ENCODE peak calls at places on chromosomes 1 and 21, in ten cellular contexts. Y is A549; L is heart left ventricle; X is CD8-positive, alpha-beta memory T cell; T is sigmoid colon; G is spleen; J is HCT116; C is K562; O is CD8-positive, alpha-beta T cell; W is WERI-Rb-1. Z is an unnamed sample.

GRCh38 chr1:178628637-178629548 is 96.2 kb upstream of the RALGPS2 start:
- DNase-seq in J (no peak), C (no peak), G (no peak), O (no peak), W (peak), L (no peak), Y (no peak), T (no peak), X (no peak), Z (no peak)

GRCh38 chr1:47582891-47583608 is 145.2 kb downstream of the FOXD2 start:
- DNase-seq in O (no peak), J (no peak), T (no peak), W (no peak), L (no peak), Y (no peak), C (no peak), X (no peak), G (peak), Z (peak)

GRCh38 chr1:157137051-157137772 is 983 bp downstream of the ETV3 start:
- DNase-seq in X (no peak), O (no peak), J (no peak), L (no peak), Y (peak), W (peak), G (no peak), C (peak), T (no peak), Z (no peak)

GRCh38 chr1:113519561-113519960 is 129.2 kb downstream of the MAGI3 start:
- DNase-seq in C (no peak), G (no peak), X (no peak), O (no peak), Y (no peak), T (no peak), J (no peak), W (no peak), L (no peak), Z (no peak)

GRCh38 chr1:23624440-23624839 is 65.1 kb upstream of the ID3 start:
- DNase-seq in O (peak), Y (no peak), G (no peak), T (no peak), J (no peak), W (no peak), C (no peak), L (no peak), X (no peak), Z (no peak)

GRCh38 chr1:84143796-84144565 is at the start of gene PRKACB:
- DNase-seq in J (no peak), X (peak), O (peak), Y (no peak), C (no peak), W (no peak), T (no peak), G (no peak), L (no peak), Z (no peak)

GRCh38 chr1:232726048-232726779 is 79.0 kb upstream of the MAP10 start:
- DNase-seq in G (no peak), C (no peak), T (no peak), L (no peak), X (no peak), W (no peak), O (no peak), Y (no peak), J (no peak), Z (peak)

GRCh38 chr1:244052728-244053312 is 1.7 kb downstream of the ZBTB18 start:
- DNase-seq in W (no peak), J (no peak), X (no peak), T (no peak), Y (no peak), C (no peak), O (no peak), G (no peak), L (no peak), Z (no peak)

GRCh38 chr1:48807599-48808260 is 31.0 kb upstream of the BEND5 start:
- DNase-seq in O (no peak), C (no peak), W (no peak), G (no peak), J (no peak), T (no peak), X (no peak), Y (no peak), L (no peak), Z (no peak)

GRCh38 chr1:110223127-110223526 is 13.0 kb downstream of the KCNC4 start:
- DNase-seq in G (no peak), X (no peak), W (no peak), O (no peak), T (no peak), L (no peak), Y (no peak), C (no peak), J (no peak), Z (no peak)

GRCh38 chr21:37848721-37849490 is 67.4 kb downstream of the KCNJ6 start:
- DNase-seq in J (no peak), X (no peak), Y (no peak), C (no peak), T (no peak), O (no peak), W (no peak), G (no peak), L (no peak), Z (no peak)

GRCh38 chr1:5575396-5576110 is 416.7 kb downstream of the NPHP4 start:
- DNase-seq in T (no peak), X (no peak), O (no peak), J (no peak), G (no peak), C (no peak), Y (no peak), W (no peak), L (no peak), Z (no peak)

GRCh38 chr1:211641942-211642341 is 33.5 kb downstream of the NEK2 start:
- DNase-seq in W (peak), J (no peak), Y (no peak), L (no peak), O (no peak), G (no peak), T (no peak), C (no peak), X (no peak), Z (no peak)

GRCh38 chr1:27858072-27858948 is 14.0 kb upstream of the THEMIS2 start:
- DNase-seq in X (peak), J (peak), O (peak), C (peak), G (peak), L (peak), W (peak), Y (peak), T (peak), Z (peak)

GRCh38 chr1:58895559-58896135 is 111.8 kb upstream of the JUN start:
- DNase-seq in O (no peak), G (peak), Y (no peak), T (no peak), X (no peak), J (no peak), L (peak), C (no peak), W (no peak), Z (no peak)

GRCh38 chr1:204672482-204673216 is 12.9 kb downstream of the LRRN2 start:
- DNase-seq in W (no peak), T (no peak), C (peak), Y (no peak), G (no peak), X (no peak), O (no peak), L (no peak), J (no peak), Z (no peak)

GRCh38 chr1:227886503-227886961 is 61.2 kb downstream of the WNT9A start:
- DNase-seq in J (no peak), L (peak), X (no peak), Y (no peak), T (peak), O (peak), W (no peak), C (no peak), G (peak), Z (no peak)

GRCh38 chr21:35942211-35943144 is 117.8 kb downstream of the SETD4 start:
- DNase-seq in W (no peak), X (no peak), G (no peak), T (no peak), Y (no peak), C (no peak), O (no peak), L (no peak), J (no peak), Z (no peak)

GRCh38 chr1:76158126-76158525 is 83.6 kb downstream of the ST6GALNAC3 start:
- DNase-seq in C (no peak), T (no peak), J (peak), O (no peak), X (no peak), W (no peak), Y (no peak), G (no peak), L (no peak), Z (no peak)

GRCh38 chr1:183164350-183164749 is 21.7 kb upstream of the LAMC2 start:
- DNase-seq in C (no peak), J (peak), X (no peak), G (no peak), W (no peak), Y (peak), O (no peak), L (no peak), T (no peak), Z (no peak)

GRCh38 chr1:22275626-22276395 is 132.9 kb upstream of the WNT4 start:
- DNase-seq in C (peak), L (no peak), T (no peak), Y (peak), W (peak), G (no peak), O (peak), X (no peak), J (peak), Z (peak)

GRCh38 chr1:56380556-56380955 is 198.8 kb downstream of the PLPP3 start:
- DNase-seq in T (no peak), O (no peak), G (no peak), L (no peak), W (no peak), Y (no peak), X (no peak), C (no peak), J (no peak), Z (no peak)

GRCh38 chr1:207804746-207805468 is 53.1 kb downstream of the CD46 start:
- DNase-seq in T (no peak), W (peak), G (no peak), J (no peak), O (no peak), X (no peak), L (no peak), C (no peak), Y (no peak), Z (no peak)

GRCh38 chr1:207803678-207804077 is 51.8 kb downstream of the CD46 start:
- DNase-seq in T (no peak), O (no peak), Y (no peak), X (no peak), L (no peak), W (peak), G (no peak), C (no peak), J (no peak), Z (no peak)

GRCh38 chr1:207806531-207807394 is 54.9 kb downstream of the CD46 start:
- DNase-seq in T (no peak), Y (no peak), W (peak), L (no peak), J (no peak), G (no peak), C (no peak), X (no peak), O (no peak), Z (no peak)

GRCh38 chr1:207807395-207808321 is 55.8 kb downstream of the CD46 start:
- DNase-seq in X (no peak), T (no peak), Y (no peak), W (peak), O (no peak), J (no peak), L (no peak), C (no peak), G (no peak), Z (no peak)

DNA sequence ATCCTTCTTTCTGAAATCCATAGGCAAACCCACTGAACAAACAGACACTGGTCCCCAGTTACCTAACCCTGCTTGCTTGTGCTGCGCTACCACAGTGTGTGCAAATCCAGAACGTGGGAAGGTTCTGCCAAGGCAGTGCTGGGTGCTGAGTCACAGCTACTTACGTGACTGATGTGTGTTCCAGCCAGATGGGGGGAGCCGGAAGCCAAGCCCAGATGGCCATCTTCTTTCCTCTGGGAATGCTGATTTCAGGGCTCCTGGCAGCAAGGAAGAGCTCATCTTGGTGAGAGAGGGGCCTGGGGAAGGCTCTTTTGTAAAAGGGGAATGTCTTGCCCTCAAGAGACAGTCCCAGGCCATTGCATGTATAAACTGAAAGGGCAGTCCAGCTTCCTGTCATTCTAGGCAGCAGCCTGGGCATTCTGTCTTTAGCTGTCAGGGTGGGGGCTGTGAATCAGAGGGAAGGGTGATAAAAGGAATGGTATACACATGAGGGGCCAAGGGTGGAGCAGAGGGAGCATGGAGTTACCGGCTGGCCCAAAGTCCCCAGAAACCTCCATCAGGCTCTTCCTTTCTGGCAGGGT is 54.1 kb downstream of the CD46 start:
- DNase-seq in L (peak), C (peak), Y (peak), T (peak), W (peak), O (no peak), J (no peak), G (no peak), X (no peak), Z (peak)
- H3K27ac ChIP-seq in L (peak), C (peak), Y (peak), T (peak), W (no peak), O (no peak), J (no peak), G (peak), X (peak), Z (peak)

GRCh38 chr1:160675641-160676410 is 29.0 kb upstream of the SLAMF1 start:
- DNase-seq in Y (peak), J (peak), G (peak), O (peak), C (peak), T (peak), X (peak), W (peak), L (peak), Z (peak)
- H3K27ac ChIP-seq in Y (no peak), J (no peak), G (peak), O (no peak), C (no peak), T (no peak), X (no peak), W (no peak), L (no peak), Z (no peak)

DNA sequence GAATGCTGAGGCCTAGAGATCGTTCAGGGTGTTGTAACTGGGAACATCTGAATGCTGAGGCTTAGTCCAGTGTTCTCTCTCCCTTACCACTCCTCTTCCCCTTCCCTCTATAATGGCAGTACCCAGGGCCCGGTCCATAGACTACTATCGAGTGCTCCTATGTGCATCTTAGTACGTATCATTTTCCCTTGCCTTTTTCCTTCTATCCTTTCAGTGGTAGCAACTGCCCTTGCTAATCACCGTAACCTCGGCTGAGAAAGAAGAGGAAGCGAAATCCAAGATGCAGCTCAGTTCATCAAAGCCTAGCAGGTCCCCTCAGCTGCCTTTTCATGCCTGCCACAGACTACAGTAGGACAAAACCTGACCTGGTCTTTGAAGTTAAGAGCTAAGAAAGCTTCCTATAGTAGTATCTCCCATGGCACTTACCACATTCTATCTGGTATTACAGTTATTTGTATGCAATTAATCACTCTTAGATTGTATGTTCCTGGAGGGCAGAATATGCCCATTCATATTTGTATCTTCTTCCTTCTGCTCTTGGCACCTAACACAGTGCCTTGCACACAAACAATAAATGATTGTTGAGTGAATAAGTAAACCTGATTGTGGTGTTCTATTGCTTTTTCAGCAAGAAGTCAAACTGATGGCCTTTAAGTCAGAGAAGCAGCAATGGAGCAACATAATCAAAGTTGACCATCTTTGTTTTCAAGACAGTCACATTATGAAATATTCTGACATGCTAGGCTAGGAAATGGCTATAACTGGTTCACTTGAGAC is 22.4 kb downstream of the CNIH4 start:
- DNase-seq in J (no peak), X (no peak), Y (no peak), W (no peak), T (no peak), C (no peak), L (no peak), G (no peak), O (no peak), Z (no peak)
- H3K27ac ChIP-seq in J (no peak), X (no peak), Y (no peak), W (no peak), T (no peak), C (no peak), L (peak), G (peak), O (no peak), Z (no peak)

GRCh38 chr21:41560701-41561158 is 52.8 kb upstream of the TMPRSS2 start:
- DNase-seq in O (no peak), G (no peak), C (no peak), J (no peak), X (no peak), W (no peak), L (no peak), Y (no peak), T (no peak), Z (no peak)

GRCh38 chr21:41559658-41560599 is 52.0 kb upstream of the TMPRSS2 start:
- DNase-seq in X (no peak), C (no peak), J (no peak), L (no peak), T (no peak), Y (no peak), G (no peak), W (no peak), O (no peak), Z (no peak)

GRCh38 chr21:41557884-41558283 is 49.9 kb upstream of the TMPRSS2 start:
- DNase-seq in O (no peak), X (no peak), W (no peak), C (no peak), J (no peak), T (no peak), Y (no peak), G (no peak), L (no peak), Z (no peak)

GRCh38 chr21:41561701-41562100 is 53.7 kb upstream of the TMPRSS2 start:
- DNase-seq in G (no peak), C (no peak), T (no peak), X (no peak), O (no peak), J (no peak), L (no peak), W (no peak), Y (no peak), Z (no peak)

DNA sequence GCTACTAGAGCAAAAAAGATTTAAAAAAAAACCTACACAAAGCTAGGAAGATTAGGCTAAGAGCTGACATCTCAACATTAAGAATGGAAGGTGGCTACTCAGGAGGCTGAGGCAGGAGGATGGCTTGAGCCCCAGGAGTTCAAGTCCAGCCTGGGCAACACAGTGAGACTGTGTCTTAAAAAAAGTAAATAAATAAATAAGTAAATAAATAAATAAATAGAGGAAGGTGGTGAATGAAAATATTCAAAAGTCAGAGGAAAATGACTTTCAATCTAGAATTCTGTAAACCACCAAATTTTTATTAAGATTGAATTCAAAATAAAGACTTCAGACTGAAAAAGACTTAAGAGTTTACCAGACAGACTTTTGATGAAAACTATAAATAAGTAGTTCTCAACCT is 50.9 kb upstream of the TMPRSS2 start:
- DNase-seq in G (no peak), L (no peak), X (no peak), O (no peak), Y (no peak), T (no peak), J (no peak), W (no peak), C (no peak), Z (no peak)
- H3K27ac ChIP-seq in G (no peak), L (no peak), X (no peak), O (no peak), Y (no peak), T (no peak), J (no peak), W (no peak), C (no peak), Z (no peak)

GRCh38 chr1:201955750-201956143 is 444 bp downstream of the TIMM17A start:
- DNase-seq in J (no peak), L (no peak), W (no peak), O (no peak), C (no peak), T (no peak), X (no peak), G (no peak), Y (peak), Z (no peak)
- H3K27ac ChIP-seq in J (peak), L (peak), W (peak), O (peak), C (peak), T (peak), X (peak), G (peak), Y (peak), Z (peak)

GRCh38 chr1:44267438-44267837 is 54.2 kb downstream of the DMAP1 start:
- DNase-seq in Y (no peak), O (no peak), J (no peak), X (no peak), T (no peak), G (no peak), C (no peak), W (no peak), L (no peak), Z (no peak)

GRCh38 chr1:44273560-44274292 is 60.5 kb downstream of the DMAP1 start:
- DNase-seq in G (no peak), J (no peak), Y (no peak), W (no peak), L (no peak), X (no peak), C (no peak), T (no peak), O (no peak), Z (no peak)

GRCh38 chr1:44270666-44271628 is 57.7 kb downstream of the DMAP1 start:
- DNase-seq in J (no peak), L (no peak), Y (no peak), X (no peak), W (peak), T (no peak), C (no peak), G (no peak), O (no peak), Z (no peak)

GRCh38 chr1:44268054-44268453 is 54.8 kb downstream of the DMAP1 start:
- DNase-seq in Y (no peak), G (no peak), X (no peak), C (no peak), W (no peak), J (no peak), T (no peak), O (no peak), L (no peak), Z (no peak)

GRCh38 chr1:44271646-44272045 is 58.4 kb downstream of the DMAP1 start:
- DNase-seq in G (no peak), W (peak), C (no peak), X (no peak), Y (no peak), T (no peak), J (no peak), L (no peak), O (no peak), Z (no peak)
- H3K27ac ChIP-seq in G (no peak), W (peak), C (no peak), X (no peak), Y (no peak), T (no peak), J (no peak), L (no peak), O (no peak), Z (no peak)

GRCh38 chr1:207863893-207864535 is 46.9 kb downstream of the CD34 start:
- DNase-seq in C (no peak), T (no peak), X (peak), W (no peak), O (peak), G (peak), L (no peak), Y (no peak), J (no peak), Z (no peak)
- H3K27ac ChIP-seq in C (no peak), T (peak), X (no peak), W (no peak), O (peak), G (peak), L (peak), Y (no peak), J (no peak), Z (peak)